ENCODE peak calls at places on chromosomes 11 and 22, in eight cellular contexts. G is stimulated activated CD4-positive, alpha-beta T cell treated with anti-CD3 and anti-CD28 coated beads, TNF-alpha, amount 100 ng/mL, for 4 hours; J is EH; Q is RWPE1; H is activated CD4-positive, alpha-beta T cell treated with anti-CD3 and anti-CD28 coated beads, Interleukin-2, amount 10 ng/mL, durations not matched to agents 24 days and 14 days; X is IMR-90; V is endothelial cell; B is HS-5. M is an unnamed sample.

GRCh38 chr11:75719089-75719638 is 1.5 kb downstream of the MOGAT2 start:
- DNase-seq in V (no peak), X (peak), H (no peak), B (no peak), G (no peak), Q (no peak), J (no peak), M (no peak)

GRCh38 chr11:101862410-101863233 is 52.2 kb upstream of the CEP126 start:
- DNase-seq in Q (peak), V (peak), B (peak), J (peak), G (no peak), H (no peak), X (peak), M (peak)

GRCh38 chr11:124863137-124863825 is 2.0 kb upstream of the ROBO3 start:
- DNase-seq in X (peak), H (no peak), G (no peak), B (no peak), J (peak), V (no peak), Q (no peak), M (peak)

GRCh38 chr22:22893891-22894739 is 6.5 kb downstream of the IGLL5 start:
- DNase-seq in J (no peak), V (no peak), B (no peak), G (no peak), Q (no peak), X (no peak), H (no peak), M (no peak)

GRCh38 chr11:125441648-125442410 is 54.2 kb downstream of the FEZ1 start:
- DNase-seq in J (no peak), X (no peak), G (no peak), V (no peak), Q (no peak), B (no peak), H (no peak), M (no peak)

GRCh38 chr11:117921456-117921855 is 7.7 kb downstream of the TMPRSS13 start:
- DNase-seq in B (no peak), X (no peak), G (no peak), H (no peak), Q (no peak), J (no peak), V (no peak), M (no peak)

GRCh38 chr11:86230921-86231320 is 13.6 kb upstream of the EED start:
- DNase-seq in H (peak), J (peak), G (no peak), X (no peak), Q (no peak), V (no peak), B (no peak), M (no peak)

GRCh38 chr22:17493384-17493981 is 69.8 kb upstream of the SLC25A18 start:
- DNase-seq in G (no peak), Q (no peak), B (no peak), J (no peak), X (no peak), V (no peak), H (no peak), M (no peak)

GRCh38 chr22:39896313-39896996 is 2.9 kb upstream of the ENTHD1 start:
- DNase-seq in X (no peak), H (peak), B (no peak), V (no peak), J (no peak), Q (no peak), G (no peak), M (no peak)

GRCh38 chr22:32555546-32555945 is 80.9 kb downstream of the FBXO7 start:
- DNase-seq in G (no peak), J (peak), H (no peak), V (no peak), Q (no peak), B (no peak), X (no peak), M (no peak)

GRCh38 chr11:44110231-44110679 is 14.8 kb downstream of the EXT2 start:
- DNase-seq in X (peak), V (peak), G (no peak), Q (peak), J (peak), B (no peak), H (peak), M (peak)

GRCh38 chr22:29727248-29727551 is 7.4 kb downstream of the CABP7 start:
- DNase-seq in X (peak), Q (no peak), J (peak), H (peak), B (no peak), V (peak), G (no peak), M (peak)

M was measured in glutamatergic neuron.